ENCODE peak calls at places on chromosomes 12 and 14, in six cellular contexts. One of them, this sample, is unnamed. For H3K4me1, the result is how much of the 10 kb centered on the place peaks cover.

GRCh38 chr12:47223848-47224213 is 144.1 kb upstream of the AMIGO2 start:
- DNase-seq in GM23338: no peak
- DNase-seq in keratinocyte: no peak
- DNase-seq in IMR-90: peak
- DNase-seq in SK-N-SH: no peak
- DNase-seq in HCT116: no peak
- DNase-seq in this sample: no peak

GRCh38 chr14:77260631-77261030 is 10.4 kb downstream of the NGB start:
- DNase-seq in GM23338: no peak
- DNase-seq in keratinocyte: no peak
- DNase-seq in IMR-90: no peak
- DNase-seq in SK-N-SH: no peak
- DNase-seq in HCT116: no peak
- DNase-seq in this sample: no peak

GRCh38 chr14:69056389-69056788 is 77.3 kb upstream of the ACTN1 start:
- DNase-seq in GM23338: peak
- DNase-seq in keratinocyte: no peak
- DNase-seq in IMR-90: peak
- DNase-seq in SK-N-SH: peak
- DNase-seq in HCT116: peak
- DNase-seq in this sample: no peak

GRCh38 chr14:56905282-56905681 is 95.0 kb upstream of the OTX2 start:
- DNase-seq in GM23338: peak
- DNase-seq in keratinocyte: no peak
- DNase-seq in IMR-90: no peak
- DNase-seq in SK-N-SH: no peak
- DNase-seq in HCT116: no peak
- DNase-seq in this sample: no peak

GRCh38 chr14:50763386-50764007 is 67.5 kb downstream of the NIN start:
- DNase-seq in GM23338: no peak
- DNase-seq in keratinocyte: no peak
- DNase-seq in IMR-90: peak
- DNase-seq in SK-N-SH: no peak
- DNase-seq in HCT116: no peak
- DNase-seq in this sample: no peak

GRCh38 chr12:5689773-5690172 is 255.3 kb downstream of the ANO2 start:
- DNase-seq in GM23338: peak
- DNase-seq in keratinocyte: no peak
- DNase-seq in IMR-90: no peak
- DNase-seq in SK-N-SH: no peak
- DNase-seq in HCT116: peak
- DNase-seq in this sample: no peak

GRCh38 chr12:53174881-53175491 is 5.5 kb upstream of the ZNF740 start:
- DNase-seq in GM23338: peak
- DNase-seq in keratinocyte: no peak
- DNase-seq in IMR-90: peak
- DNase-seq in SK-N-SH: no peak
- DNase-seq in HCT116: no peak
- DNase-seq in this sample: peak

GRCh38 chr14:50532502-50533313 is at the start of gene MAP4K5:
- DNase-seq in GM23338: peak
- DNase-seq in keratinocyte: peak
- DNase-seq in IMR-90: peak
- DNase-seq in SK-N-SH: peak
- DNase-seq in HCT116: peak
- DNase-seq in this sample: peak

GRCh38 chr12:75650989-75651695 is 139.7 kb upstream of the KRR1 start:
- DNase-seq in GM23338: no peak
- DNase-seq in keratinocyte: peak
- DNase-seq in IMR-90: no peak
- DNase-seq in SK-N-SH: peak
- DNase-seq in HCT116: no peak
- DNase-seq in this sample: no peak

GRCh38 chr12:45718306-45718705 is 11.2 kb upstream of the ARID2 start:
- DNase-seq in GM23338: no peak
- DNase-seq in keratinocyte: no peak
- DNase-seq in IMR-90: no peak
- DNase-seq in SK-N-SH: no peak
- DNase-seq in HCT116: no peak
- DNase-seq in this sample: no peak

GRCh38 chr12:49342066-49342913 is 4.4 kb upstream of the DNAJC22 start:
- DNase-seq in GM23338: peak
- DNase-seq in keratinocyte: peak
- DNase-seq in IMR-90: peak
- DNase-seq in SK-N-SH: peak
- DNase-seq in HCT116: peak
- DNase-seq in this sample: peak

GRCh38 chr14:27845241-27845850 is 921.2 kb upstream of the FOXG1 start:
- DNase-seq in GM23338: peak
- DNase-seq in keratinocyte: no peak
- DNase-seq in IMR-90: no peak
- DNase-seq in SK-N-SH: peak
- DNase-seq in HCT116: no peak
- DNase-seq in this sample: no peak

GRCh38 chr12:117441751-117442150 is 80.3 kb upstream of the NOS1 start:
- DNase-seq in GM23338: peak
- DNase-seq in keratinocyte: no peak
- DNase-seq in IMR-90: no peak
- DNase-seq in SK-N-SH: no peak
- DNase-seq in HCT116: no peak
- DNase-seq in this sample: no peak

GRCh38 chr12:48331389-48331788 is 19.3 kb downstream of the ZNF641 start:
- DNase-seq in GM23338: no peak
- DNase-seq in keratinocyte: no peak
- DNase-seq in IMR-90: no peak
- DNase-seq in SK-N-SH: no peak
- DNase-seq in HCT116: no peak
- DNase-seq in this sample: no peak

GRCh38 chr14:104594310-104595046 is 10.1 kb downstream of the TMEM179 start:
- DNase-seq in GM23338: no peak
- DNase-seq in keratinocyte: no peak
- DNase-seq in IMR-90: no peak
- DNase-seq in SK-N-SH: peak
- DNase-seq in HCT116: no peak
- DNase-seq in this sample: no peak

GRCh38 chr14:63867926-63868921 is 15.4 kb downstream of the SYNE2 start:
- DNase-seq in GM23338: no peak
- DNase-seq in keratinocyte: no peak
- DNase-seq in IMR-90: peak
- DNase-seq in SK-N-SH: no peak
- DNase-seq in HCT116: no peak
- DNase-seq in this sample: peak

GRCh38 chr12:104426926-104427546 is 29.7 kb upstream of the CHST11 start:
- DNase-seq in GM23338: no peak
- DNase-seq in keratinocyte: peak
- DNase-seq in IMR-90: peak
- DNase-seq in SK-N-SH: peak
- DNase-seq in HCT116: no peak
- DNase-seq in this sample: no peak

GRCh38 chr12:104423273-104423672 is 33.5 kb upstream of the CHST11 start:
- DNase-seq in GM23338: no peak
- DNase-seq in keratinocyte: no peak
- DNase-seq in IMR-90: no peak
- DNase-seq in SK-N-SH: no peak
- DNase-seq in HCT116: peak
- DNase-seq in this sample: no peak

GRCh38 chr12:104423809-104424208 is 32.9 kb upstream of the CHST11 start:
- DNase-seq in GM23338: no peak
- DNase-seq in keratinocyte: no peak
- DNase-seq in IMR-90: no peak
- DNase-seq in SK-N-SH: no peak
- DNase-seq in HCT116: no peak
- DNase-seq in this sample: no peak

GRCh38 chr12:104422441-104422840 is 34.3 kb upstream of the CHST11 start:
- DNase-seq in GM23338: no peak
- DNase-seq in keratinocyte: no peak
- DNase-seq in IMR-90: no peak
- DNase-seq in SK-N-SH: no peak
- DNase-seq in HCT116: no peak
- DNase-seq in this sample: no peak

DNA sequence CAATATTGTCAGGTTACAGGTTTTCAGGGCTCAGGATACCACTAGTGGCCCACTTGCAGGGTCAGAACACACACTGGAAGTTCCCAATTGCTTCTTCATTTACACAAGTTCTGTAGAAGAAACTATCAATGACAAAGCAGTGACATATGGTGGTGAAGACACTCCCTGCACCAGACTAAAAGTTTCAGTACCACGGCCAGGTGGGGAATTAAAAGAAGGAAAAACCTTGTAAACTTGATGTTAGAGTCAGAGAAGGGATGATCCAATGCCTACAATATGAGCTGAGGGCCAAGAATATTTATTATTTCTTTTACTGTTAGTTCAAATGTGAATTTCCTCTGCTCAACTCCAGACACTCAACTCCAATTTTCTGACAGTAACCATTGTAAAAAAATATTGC is 31.8 kb upstream of the CHST11 start:
- DNase-seq in GM23338: no peak
- DNase-seq in keratinocyte: no peak
- DNase-seq in IMR-90: no peak
- DNase-seq in SK-N-SH: no peak
- DNase-seq in HCT116: no peak
- DNase-seq in this sample: no peak
- H3K27ac ChIP-seq in GM23338: no peak
- H3K27ac ChIP-seq in keratinocyte: no peak
- H3K27ac ChIP-seq in IMR-90: no peak
- H3K27ac ChIP-seq in SK-N-SH: no peak
- H3K27ac ChIP-seq in HCT116: no peak
- H3K27ac ChIP-seq in this sample: no peak

DNA sequence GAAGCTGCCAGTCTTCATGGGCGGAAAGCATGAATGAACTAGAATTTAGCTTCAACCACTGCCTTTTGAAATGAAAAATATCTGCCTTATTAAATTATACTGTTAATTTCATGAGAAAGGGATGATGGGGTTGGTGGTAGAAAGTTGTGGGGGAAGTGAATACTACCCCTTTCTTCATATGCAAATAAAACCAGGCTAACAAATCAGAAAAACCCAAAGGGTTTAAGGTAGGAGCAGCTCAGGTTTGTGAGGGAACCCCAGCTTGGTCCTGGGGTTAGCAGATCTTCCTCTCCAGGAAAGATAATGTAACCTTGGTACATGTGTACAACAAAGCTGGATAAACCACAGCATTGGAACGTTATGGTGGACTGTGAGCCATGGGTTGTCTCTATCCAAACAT is 84.0 kb downstream of the PPP2R5C start:
- DNase-seq in GM23338: no peak
- DNase-seq in keratinocyte: no peak
- DNase-seq in IMR-90: no peak
- DNase-seq in SK-N-SH: no peak
- DNase-seq in HCT116: no peak
- DNase-seq in this sample: no peak
- H3K4me2 ChIP-seq in GM23338: no peak
- H3K4me2 ChIP-seq in keratinocyte: no peak
- H3K4me2 ChIP-seq in IMR-90: no peak
- H3K4me2 ChIP-seq in SK-N-SH: no peak
- H3K4me2 ChIP-seq in HCT116: no peak
- H3K4me2 ChIP-seq in this sample: peak

DNA sequence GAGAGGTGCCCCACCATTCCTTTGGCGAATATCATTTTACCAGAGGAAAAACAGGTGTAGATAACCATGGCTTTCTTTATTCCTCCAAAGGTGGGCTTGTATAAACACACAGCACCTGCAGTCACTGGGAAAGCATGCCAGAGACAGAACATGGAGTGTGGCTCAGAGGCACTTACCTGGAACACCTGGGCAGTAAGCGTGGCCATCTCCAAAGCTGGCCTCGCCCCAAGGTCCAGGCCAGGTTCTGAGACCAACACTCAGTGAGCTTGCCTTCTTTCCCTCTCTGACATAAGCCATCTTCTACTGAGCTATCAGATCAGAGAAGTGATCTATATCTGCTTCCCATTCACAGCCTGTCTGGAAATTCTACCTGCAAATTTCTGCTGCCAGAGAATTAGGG is 70.5 kb downstream of the NUAK1 start:
- DNase-seq in GM23338: no peak
- DNase-seq in keratinocyte: no peak
- DNase-seq in IMR-90: no peak
- DNase-seq in SK-N-SH: no peak
- DNase-seq in HCT116: no peak
- DNase-seq in this sample: no peak
- H3K4me1 ChIP-seq in GM23338: under half
- H3K4me1 ChIP-seq in keratinocyte: under half
- H3K4me1 ChIP-seq in IMR-90: under half
- H3K4me1 ChIP-seq in SK-N-SH: under half
- H3K4me1 ChIP-seq in HCT116: under half
- H3K4me1 ChIP-seq in this sample: under half

DNA sequence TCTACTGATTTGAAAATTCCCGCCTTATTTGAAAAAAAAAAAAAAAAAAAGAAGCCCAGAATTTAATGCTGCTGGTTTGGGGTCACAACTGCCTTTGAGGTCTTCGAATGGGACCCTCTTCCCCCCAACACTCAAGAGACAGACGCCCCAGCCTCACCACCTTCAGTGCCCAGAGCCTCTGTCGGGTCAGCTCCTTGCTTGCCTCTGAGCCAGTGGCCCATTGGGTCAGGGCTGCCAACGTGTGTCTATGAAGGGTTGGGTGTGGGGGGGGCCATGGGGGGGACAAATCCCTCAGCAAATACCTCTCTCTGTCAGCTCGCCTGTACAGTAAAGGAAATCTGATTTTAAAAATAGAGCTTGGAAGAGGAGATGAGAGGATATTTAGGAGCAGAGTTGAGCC is 13.5 kb downstream of the RTL1 start:
- DNase-seq in GM23338: no peak
- DNase-seq in keratinocyte: no peak
- DNase-seq in IMR-90: no peak
- DNase-seq in SK-N-SH: no peak
- DNase-seq in HCT116: no peak
- DNase-seq in this sample: no peak
- H3K27ac ChIP-seq in GM23338: no peak
- H3K27ac ChIP-seq in keratinocyte: no peak
- H3K27ac ChIP-seq in IMR-90: no peak
- H3K27ac ChIP-seq in SK-N-SH: peak
- H3K27ac ChIP-seq in HCT116: no peak
- H3K27ac ChIP-seq in this sample: no peak

GRCh38 chr12:67358686-67359374 is 89.7 kb downstream of the CAND1 start:
- DNase-seq in GM23338: no peak
- DNase-seq in keratinocyte: no peak
- DNase-seq in IMR-90: peak
- DNase-seq in SK-N-SH: no peak
- DNase-seq in HCT116: no peak
- DNase-seq in this sample: no peak
- H3K4me2 ChIP-seq in GM23338: no peak
- H3K4me2 ChIP-seq in keratinocyte: no peak
- H3K4me2 ChIP-seq in IMR-90: peak
- H3K4me2 ChIP-seq in SK-N-SH: no peak
- H3K4me2 ChIP-seq in HCT116: no peak
- H3K4me2 ChIP-seq in this sample: no peak

GRCh38 chr12:116146386-116146785 is 131.1 kb downstream of the MED13L start:
- DNase-seq in GM23338: no peak
- DNase-seq in keratinocyte: no peak
- DNase-seq in IMR-90: no peak
- DNase-seq in SK-N-SH: no peak
- DNase-seq in HCT116: no peak
- DNase-seq in this sample: no peak
- H3K4me1 ChIP-seq in GM23338: under half
- H3K4me1 ChIP-seq in keratinocyte: under half
- H3K4me1 ChIP-seq in IMR-90: under half
- H3K4me1 ChIP-seq in SK-N-SH: under half
- H3K4me1 ChIP-seq in HCT116: under half
- H3K4me1 ChIP-seq in this sample: under half

GRCh38 chr14:92575773-92576303 is 62.3 kb downstream of the RIN3 start:
- DNase-seq in GM23338: no peak
- DNase-seq in keratinocyte: no peak
- DNase-seq in IMR-90: no peak
- DNase-seq in SK-N-SH: no peak
- DNase-seq in HCT116: no peak
- DNase-seq in this sample: no peak
- H3K27ac ChIP-seq in GM23338: no peak
- H3K27ac ChIP-seq in keratinocyte: no peak
- H3K27ac ChIP-seq in IMR-90: no peak
- H3K27ac ChIP-seq in SK-N-SH: no peak
- H3K27ac ChIP-seq in HCT116: no peak
- H3K27ac ChIP-seq in this sample: no peak

GRCh38 chr14:90788031-90788430 is 28.2 kb downstream of the TTC7B start:
- DNase-seq in GM23338: no peak
- DNase-seq in keratinocyte: no peak
- DNase-seq in IMR-90: no peak
- DNase-seq in SK-N-SH: no peak
- DNase-seq in HCT116: no peak
- DNase-seq in this sample: no peak
- H3K4me2 ChIP-seq in GM23338: no peak
- H3K4me2 ChIP-seq in keratinocyte: no peak
- H3K4me2 ChIP-seq in IMR-90: no peak
- H3K4me2 ChIP-seq in SK-N-SH: no peak
- H3K4me2 ChIP-seq in HCT116: no peak
- H3K4me2 ChIP-seq in this sample: no peak

This sample was measured in OCI-LY7.